ENCODE peak calls at places on chromosomes 12 and 14, in seven cellular contexts. S is OCI-LY7, D is PC-3, T is A549, B is endodermal cell, J is fibroblast of lung, O is HCT116. I is an unnamed sample.

GRCh38 chr14:52014601-52015267 is 25.4 kb downstream of the RTRAF start:
- DNase-seq in S (no peak), D (no peak), T (no peak), B (no peak), J (no peak), O (no peak), I (no peak)

GRCh38 chr12:131134523-131135310 is 181.0 kb downstream of the ADGRD1 start:
- DNase-seq in S (no peak), D (no peak), T (no peak), B (no peak), J (no peak), O (no peak), I (no peak)

GRCh38 chr14:23447634-23448353 is 12.3 kb upstream of the MYH7 start:
- DNase-seq in S (no peak), D (no peak), T (no peak), B (no peak), J (no peak), O (no peak), I (no peak)

GRCh38 chr12:67667276-67668073 is 18.9 kb downstream of the DYRK2 start:
- DNase-seq in S (no peak), D (no peak), T (no peak), B (no peak), J (no peak), O (no peak), I (no peak)

GRCh38 chr12:124359671-124360581 is 65.0 kb downstream of the RFLNA start:
- DNase-seq in S (no peak), D (peak; percentile 49), T (no peak), B (no peak), J (no peak), O (no peak), I (peak; percentile 87)

GRCh38 chr14:25108959-25109358 is 59.0 kb upstream of the STXBP6 start:
- DNase-seq in S (no peak), D (no peak), T (no peak), B (no peak), J (peak; percentile 29), O (no peak), I (no peak)

GRCh38 chr14:69048456-69048855 is 69.4 kb upstream of the ACTN1 start:
- DNase-seq in S (no peak), D (peak; percentile 20), T (no peak), B (no peak), J (peak; percentile 44), O (no peak), I (no peak)

GRCh38 chr14:106174206-106174605 is 647.8 kb downstream of the TMEM121 start:
- DNase-seq in S (no peak), D (no peak), T (no peak), B (no peak), J (no peak), O (no peak), I (no peak)

GRCh38 chr12:72380441-72380840 is 108.3 kb downstream of the TRHDE start:
- DNase-seq in S (no peak), D (no peak), T (no peak), B (no peak), J (no peak), O (no peak), I (no peak)

GRCh38 chr12:16482726-16483125 is 123.2 kb downstream of the LMO3 start:
- DNase-seq in S (no peak), D (no peak), T (no peak), B (no peak), J (peak; percentile 20), O (no peak), I (no peak)

GRCh38 chr14:77158175-77158908 is 16.8 kb upstream of the ZDHHC22 start:
- DNase-seq in S (no peak), D (peak; percentile 76), T (peak; percentile 52), B (peak; percentile 84), J (peak; percentile 76), O (no peak), I (peak; percentile 74)

GRCh38 chr14:80055912-80056801 is 155.1 kb downstream of the DIO2 start:
- DNase-seq in S (peak; percentile 22), D (peak; percentile 84), T (peak; percentile 75), B (peak; percentile 82), J (peak; percentile 62), O (no peak), I (no peak)

GRCh38 chr12:95808146-95808545 is 17.6 kb upstream of the NTN4 start:
- DNase-seq in S (no peak), D (no peak), T (no peak), B (no peak), J (no peak), O (no peak), I (no peak)

GRCh38 chr14:22798528-22798927 is 16.7 kb downstream of the SLC7A7 start:
- DNase-seq in S (no peak), D (no peak), T (no peak), B (no peak), J (no peak), O (no peak), I (no peak)

GRCh38 chr12:49369723-49370145 is 2.5 kb downstream of the SPATS2 start:
- DNase-seq in S (peak; percentile 59), D (peak; percentile 61), T (peak; percentile 74), B (peak; percentile 76), J (peak; percentile 49), O (no peak), I (no peak)

GRCh38 chr14:106564058-106564643 is 1037.8 kb downstream of the TMEM121 start:
- DNase-seq in S (peak; percentile 58), D (peak; percentile 16), T (peak; percentile 41), B (peak; percentile 68), J (no peak), O (no peak), I (no peak)

GRCh38 chr12:131020326-131020725 is 66.6 kb downstream of the ADGRD1 start:
- DNase-seq in S (no peak), D (no peak), T (no peak), B (no peak), J (no peak), O (no peak), I (no peak)

GRCh38 chr14:74429991-74430390 is 4.0 kb upstream of the SYNDIG1L start:
- DNase-seq in S (no peak), D (no peak), T (no peak), B (peak; percentile 44), J (no peak), O (no peak), I (no peak)

GRCh38 chr12:23193552-23193951 is 568.6 kb downstream of the ETNK1 start:
- DNase-seq in S (no peak), D (no peak), T (no peak), B (no peak), J (no peak), O (no peak), I (no peak)

DNA sequence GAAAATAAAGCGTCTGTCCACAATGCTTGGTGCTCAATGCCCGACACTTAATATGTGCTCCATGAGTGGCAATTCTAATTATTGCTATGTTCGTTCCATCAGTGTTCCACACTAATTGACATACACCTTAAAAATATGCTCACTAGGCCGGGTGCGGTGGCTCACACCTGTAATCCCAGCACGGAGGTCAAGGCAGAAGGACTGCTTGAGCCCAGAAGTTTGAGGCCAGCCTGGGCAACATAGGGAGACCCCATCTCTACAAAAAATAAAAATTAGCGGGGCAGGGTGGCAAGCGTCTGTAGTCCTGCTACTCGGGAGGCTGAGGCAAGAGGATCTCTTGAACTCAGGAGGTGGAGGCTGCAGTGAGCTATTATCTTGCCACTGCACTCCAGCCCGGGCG is 635 bp upstream of the HECTD4 start:
- DNase-seq in S (no peak), D (no peak), T (no peak), B (no peak), J (no peak), O (no peak), I (no peak)
- H3K4me3 ChIP-seq in S (peak overlapping the region; percentile 80), D (peak overlapping the region; percentile 90), T (peak overlapping the region; percentile 100), B (peak overlapping the region; percentile 75), J (peak overlapping the region; percentile 75), O (peak overlapping the region; percentile 58), I (peak overlapping the region; percentile 75)

GRCh38 chr12:13079440-13079906 is 24.0 kb downstream of the GSG1 start:
- DNase-seq in S (no peak), D (peak; percentile 30), T (no peak), B (peak; percentile 76), J (no peak), O (no peak), I (no peak)
- TF ChIP-seq CTCF in S (no peak), D (peak; percentile 25), T (no peak), B (peak; percentile 87), J (peak; percentile 6), O (peak; percentile 51), I (no peak)

GRCh38 chr14:90058876-90059458 is 2.8 kb upstream of the KCNK13 start:
- DNase-seq in S (no peak), D (no peak), T (peak; percentile 7), B (no peak), J (peak; percentile 24), O (no peak), I (no peak)

GRCh38 chr14:90060965-90061848 is 587 bp upstream of the KCNK13 start:
- DNase-seq in S (no peak), D (no peak), T (no peak), B (peak; percentile 85), J (no peak), O (no peak), I (no peak)

GRCh38 chr14:90060312-90060964 is 1.4 kb upstream of the KCNK13 start:
- DNase-seq in S (no peak), D (peak; percentile 65), T (peak; percentile 64), B (peak; percentile 94), J (peak; percentile 63), O (peak; percentile 59), I (no peak)

GRCh38 chr14:90061849-90062794 is at the start of gene KCNK13:
- DNase-seq in S (no peak), D (peak; percentile 25), T (peak; percentile 14), B (peak; percentile 81), J (peak; percentile 11), O (no peak), I (peak; percentile 65)

GRCh38 chr14:90062852-90063539 is 1.2 kb downstream of the KCNK13 start:
- DNase-seq in S (no peak), D (no peak), T (no peak), B (no peak), J (no peak), O (no peak), I (no peak)
- H3K4me3 ChIP-seq in S (no peak overlapping the region), D (peak overlapping the region; percentile 63), T (no peak overlapping the region), B (peak overlapping the region; percentile 52), J (no peak overlapping the region), O (no peak overlapping the region), I (peak overlapping the region; percentile 54)

GRCh38 chr12:50530532-50530931 is 25.7 kb downstream of the DIP2B start:
- DNase-seq in S (no peak), D (no peak), T (no peak), B (no peak), J (no peak), O (no peak), I (no peak)

GRCh38 chr12:50533203-50533584 is 28.4 kb downstream of the DIP2B start:
- DNase-seq in S (no peak), D (peak; percentile 52), T (peak; percentile 25), B (peak; percentile 39), J (no peak), O (no peak), I (no peak)

GRCh38 chr12:50528800-50529199 is 24.0 kb downstream of the DIP2B start:
- DNase-seq in S (no peak), D (no peak), T (no peak), B (peak; percentile 7), J (no peak), O (no peak), I (no peak)

GRCh38 chr12:50527086-50527726 is 22.4 kb downstream of the DIP2B start:
- DNase-seq in S (no peak), D (peak; percentile 64), T (no peak), B (peak; percentile 19), J (no peak), O (no peak), I (no peak)

DNA sequence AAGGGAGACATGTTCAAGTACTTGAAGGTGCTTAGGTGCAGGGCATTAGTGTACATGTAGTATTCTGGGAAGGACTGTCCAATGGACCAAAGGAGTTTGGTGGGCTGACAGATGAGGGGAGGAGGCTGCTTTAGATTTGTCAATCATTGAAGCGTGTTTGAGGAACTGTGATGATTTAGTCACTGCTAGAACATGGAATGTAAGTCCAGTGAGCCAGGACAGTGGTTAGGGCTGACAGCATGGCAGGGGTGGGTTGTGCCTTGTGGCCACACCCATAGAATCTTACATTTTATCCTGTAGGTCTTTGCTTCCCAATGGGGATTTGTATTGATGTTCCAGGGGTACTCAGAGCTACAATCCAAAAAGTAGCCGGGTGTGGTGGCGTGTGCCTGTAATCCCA is 24.6 kb downstream of the DIP2B start:
- DNase-seq in S (no peak), D (no peak), T (no peak), B (peak; percentile 48), J (no peak), O (no peak), I (no peak)
- TF ChIP-seq CTCF in S (no peak), D (no peak), T (no peak), B (no peak), J (no peak), O (no peak), I (no peak)

I was measured in suprapubic skin.